ENCODE peak calls at places on chromosomes 2 and 18, in nine cellular contexts. One of them, this sample, is unnamed.

GRCh38 chr18:24567199-24567598 is 106.8 kb downstream of the HRH4 start:
- DNase-seq in BJ: peak
- DNase-seq in stomach: no peak
- DNase-seq in MCF 10A: peak
- DNase-seq in HFFc6: peak
- DNase-seq in IMR-90: peak
- DNase-seq in fibroblast of pulmonary artery: peak
- DNase-seq in NB4: no peak
- DNase-seq in GM12864: no peak
- DNase-seq in this sample: no peak

GRCh38 chr2:162676515-162676914 is 162.1 kb downstream of the KCNH7 start:
- DNase-seq in NB4: no peak
- DNase-seq in fibroblast of pulmonary artery: no peak
- DNase-seq in IMR-90: no peak
- DNase-seq in HFFc6: no peak
- DNase-seq in GM12864: no peak
- DNase-seq in MCF 10A: no peak
- DNase-seq in stomach: no peak
- DNase-seq in BJ: no peak
- DNase-seq in this sample: no peak

GRCh38 chr18:74942319-74942910 is 266.5 kb downstream of the PTGR3 start:
- DNase-seq in IMR-90: peak
- DNase-seq in NB4: no peak
- DNase-seq in HFFc6: peak
- DNase-seq in stomach: no peak
- DNase-seq in MCF 10A: no peak
- DNase-seq in BJ: peak
- DNase-seq in GM12864: peak
- DNase-seq in fibroblast of pulmonary artery: no peak
- DNase-seq in this sample: no peak

GRCh38 chr2:113075600-113075999 is 7.8 kb downstream of the IL1F10 start:
- DNase-seq in IMR-90: no peak
- DNase-seq in NB4: no peak
- DNase-seq in BJ: no peak
- DNase-seq in fibroblast of pulmonary artery: no peak
- DNase-seq in MCF 10A: no peak
- DNase-seq in GM12864: no peak
- DNase-seq in HFFc6: no peak
- DNase-seq in stomach: no peak
- DNase-seq in this sample: no peak

GRCh38 chr2:98944786-98945185 is 8.8 kb upstream of the CRACDL start:
- DNase-seq in HFFc6: peak
- DNase-seq in IMR-90: peak
- DNase-seq in BJ: no peak
- DNase-seq in fibroblast of pulmonary artery: peak
- DNase-seq in stomach: no peak
- DNase-seq in NB4: no peak
- DNase-seq in GM12864: no peak
- DNase-seq in MCF 10A: peak
- DNase-seq in this sample: no peak

GRCh38 chr2:26048791-26049190 is 14.9 kb downstream of the RAB10 start:
- DNase-seq in GM12864: no peak
- DNase-seq in stomach: no peak
- DNase-seq in BJ: no peak
- DNase-seq in fibroblast of pulmonary artery: no peak
- DNase-seq in MCF 10A: no peak
- DNase-seq in HFFc6: no peak
- DNase-seq in IMR-90: no peak
- DNase-seq in NB4: no peak
- DNase-seq in this sample: no peak

GRCh38 chr18:54284967-54285785 is 15.9 kb downstream of the POLI start:
- DNase-seq in HFFc6: peak
- DNase-seq in NB4: no peak
- DNase-seq in GM12864: peak
- DNase-seq in IMR-90: peak
- DNase-seq in fibroblast of pulmonary artery: peak
- DNase-seq in stomach: no peak
- DNase-seq in MCF 10A: peak
- DNase-seq in BJ: no peak
- DNase-seq in this sample: peak

GRCh38 chr2:69762513-69763494 is 20.9 kb downstream of the ANXA4 start:
- DNase-seq in NB4: no peak
- DNase-seq in fibroblast of pulmonary artery: no peak
- DNase-seq in BJ: no peak
- DNase-seq in GM12864: no peak
- DNase-seq in IMR-90: no peak
- DNase-seq in MCF 10A: no peak
- DNase-seq in stomach: peak
- DNase-seq in HFFc6: peak
- DNase-seq in this sample: no peak

GRCh38 chr2:239019193-239019581 is 171.3 kb downstream of the TWIST2 start:
- DNase-seq in stomach: no peak
- DNase-seq in fibroblast of pulmonary artery: no peak
- DNase-seq in IMR-90: no peak
- DNase-seq in MCF 10A: no peak
- DNase-seq in HFFc6: no peak
- DNase-seq in BJ: no peak
- DNase-seq in GM12864: no peak
- DNase-seq in NB4: no peak
- DNase-seq in this sample: peak

GRCh38 chr2:28717339-28717758 is 34.3 kb upstream of the PPP1CB start:
- DNase-seq in GM12864: no peak
- DNase-seq in stomach: no peak
- DNase-seq in MCF 10A: peak
- DNase-seq in BJ: no peak
- DNase-seq in NB4: peak
- DNase-seq in HFFc6: peak
- DNase-seq in IMR-90: peak
- DNase-seq in fibroblast of pulmonary artery: peak
- DNase-seq in this sample: no peak

GRCh38 chr2:3302421-3302750 is 75.2 kb downstream of the EIPR1 start:
- DNase-seq in IMR-90: no peak
- DNase-seq in HFFc6: no peak
- DNase-seq in BJ: no peak
- DNase-seq in NB4: no peak
- DNase-seq in MCF 10A: no peak
- DNase-seq in fibroblast of pulmonary artery: no peak
- DNase-seq in stomach: no peak
- DNase-seq in GM12864: no peak
- DNase-seq in this sample: no peak

GRCh38 chr18:22168360-22168921 is 948 bp upstream of the GATA6 start:
- DNase-seq in MCF 10A: no peak
- DNase-seq in BJ: no peak
- DNase-seq in GM12864: no peak
- DNase-seq in fibroblast of pulmonary artery: peak
- DNase-seq in IMR-90: no peak
- DNase-seq in stomach: peak
- DNase-seq in NB4: peak
- DNase-seq in HFFc6: no peak
- DNase-seq in this sample: peak
- TF ChIP-seq CTCF in MCF 10A: no peak
- TF ChIP-seq CTCF in BJ: peak
- TF ChIP-seq CTCF in GM12864: no peak
- TF ChIP-seq CTCF in fibroblast of pulmonary artery: peak
- TF ChIP-seq CTCF in IMR-90: no peak
- TF ChIP-seq CTCF in stomach: peak
- TF ChIP-seq CTCF in NB4: no peak
- TF ChIP-seq CTCF in HFFc6: no peak
- TF ChIP-seq CTCF in this sample: no peak

DNA sequence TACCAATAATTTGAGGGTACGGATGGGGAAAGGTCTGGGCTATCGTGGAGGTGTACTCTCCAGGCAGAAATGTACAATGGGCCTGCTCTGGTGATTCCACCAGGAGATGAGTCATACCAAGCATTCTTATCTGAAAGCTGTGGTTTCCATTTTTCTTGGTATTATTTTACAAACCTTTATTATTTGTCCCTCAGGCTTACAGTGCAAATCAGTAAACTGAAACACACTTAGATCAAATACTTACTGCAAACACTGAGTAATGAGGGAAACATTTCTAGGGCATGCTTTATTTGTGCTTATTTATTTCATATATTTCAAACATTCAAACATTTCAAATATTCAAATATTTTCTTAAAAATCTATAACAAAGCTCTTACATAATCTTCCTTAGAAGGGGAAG is 319.8 kb downstream of the RND3 start:
- DNase-seq in MCF 10A: peak
- DNase-seq in GM12864: no peak
- DNase-seq in NB4: no peak
- DNase-seq in BJ: peak
- DNase-seq in HFFc6: peak
- DNase-seq in IMR-90: peak
- DNase-seq in stomach: no peak
- DNase-seq in fibroblast of pulmonary artery: peak
- DNase-seq in this sample: no peak
- TF ChIP-seq CTCF in MCF 10A: no peak
- TF ChIP-seq CTCF in GM12864: no peak
- TF ChIP-seq CTCF in NB4: no peak
- TF ChIP-seq CTCF in BJ: no peak
- TF ChIP-seq CTCF in HFFc6: no peak
- TF ChIP-seq CTCF in IMR-90: no peak
- TF ChIP-seq CTCF in stomach: no peak
- TF ChIP-seq CTCF in fibroblast of pulmonary artery: no peak
- TF ChIP-seq CTCF in this sample: no peak

DNA sequence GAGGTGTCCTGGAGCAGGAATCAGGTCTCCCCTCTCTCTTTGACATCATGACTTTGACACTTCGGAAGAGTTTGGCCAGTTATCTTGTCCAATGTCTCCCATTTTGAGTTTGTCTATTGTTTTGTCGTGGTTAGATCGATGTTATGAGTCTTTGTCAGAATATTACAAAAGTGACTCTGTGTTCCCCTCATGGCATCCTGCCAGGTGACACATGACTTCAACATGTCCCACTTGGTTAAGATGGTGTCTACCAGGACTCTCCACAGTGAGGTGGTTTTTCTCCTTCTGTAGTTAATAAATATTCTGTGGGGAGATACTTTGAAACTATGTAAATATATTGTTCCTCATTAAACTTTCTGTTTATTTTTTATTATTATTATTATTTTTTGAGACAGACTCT is 76.6 kb upstream of the BZW1 start:
- DNase-seq in IMR-90: no peak
- DNase-seq in HFFc6: no peak
- DNase-seq in MCF 10A: no peak
- DNase-seq in BJ: no peak
- DNase-seq in GM12864: no peak
- DNase-seq in stomach: no peak
- DNase-seq in fibroblast of pulmonary artery: no peak
- DNase-seq in NB4: no peak
- DNase-seq in this sample: peak
- TF ChIP-seq CTCF in IMR-90: no peak
- TF ChIP-seq CTCF in HFFc6: no peak
- TF ChIP-seq CTCF in MCF 10A: no peak
- TF ChIP-seq CTCF in BJ: no peak
- TF ChIP-seq CTCF in GM12864: no peak
- TF ChIP-seq CTCF in stomach: no peak
- TF ChIP-seq CTCF in fibroblast of pulmonary artery: no peak
- TF ChIP-seq CTCF in NB4: no peak
- TF ChIP-seq CTCF in this sample: no peak

GRCh38 chr18:44899832-44900231 is 219.1 kb downstream of the SETBP1 start:
- DNase-seq in NB4: no peak
- DNase-seq in fibroblast of pulmonary artery: no peak
- DNase-seq in MCF 10A: no peak
- DNase-seq in GM12864: no peak
- DNase-seq in stomach: no peak
- DNase-seq in IMR-90: no peak
- DNase-seq in HFFc6: no peak
- DNase-seq in BJ: no peak
- DNase-seq in this sample: no peak
- TF ChIP-seq CTCF in NB4: no peak
- TF ChIP-seq CTCF in fibroblast of pulmonary artery: peak
- TF ChIP-seq CTCF in MCF 10A: peak
- TF ChIP-seq CTCF in GM12864: peak
- TF ChIP-seq CTCF in stomach: no peak
- TF ChIP-seq CTCF in IMR-90: no peak
- TF ChIP-seq CTCF in HFFc6: no peak
- TF ChIP-seq CTCF in BJ: no peak
- TF ChIP-seq CTCF in this sample: no peak

DNA sequence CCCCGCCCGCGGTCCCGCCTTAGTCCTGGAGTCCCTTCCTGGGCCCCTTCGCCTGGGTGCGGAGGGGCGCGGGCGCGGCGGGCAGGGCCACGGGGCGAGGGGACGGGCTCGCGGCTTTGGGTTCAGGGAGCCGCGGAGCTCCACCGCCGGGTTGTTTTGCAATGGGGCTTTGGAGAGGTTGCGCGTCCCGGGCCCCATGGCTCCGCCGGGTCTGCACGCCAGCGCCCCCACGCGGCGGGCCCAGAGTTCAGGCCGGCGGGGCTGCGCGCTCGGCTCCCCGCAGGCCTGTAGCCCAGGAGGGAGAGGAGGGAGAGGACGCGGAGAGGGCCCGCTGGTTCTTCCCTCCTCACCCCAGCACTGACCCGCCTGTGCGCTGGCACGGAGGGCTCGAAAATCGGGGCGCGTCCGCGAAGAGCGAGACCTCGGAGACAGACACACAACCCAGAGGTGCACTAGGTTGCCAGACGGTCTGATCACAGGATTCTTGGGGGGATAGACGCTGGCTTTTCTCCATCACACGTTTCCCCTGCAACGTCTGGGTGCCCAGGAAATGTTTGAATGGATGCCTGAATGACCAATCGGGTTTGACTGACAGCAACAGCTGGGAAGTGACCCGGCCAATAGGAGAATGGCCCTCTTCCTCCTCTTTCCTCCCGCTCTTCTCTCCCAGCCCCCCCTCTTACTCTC is 4.9 kb upstream of the SIX2 start:
- DNase-seq in fibroblast of pulmonary artery: peak
- DNase-seq in GM12864: no peak
- DNase-seq in MCF 10A: no peak
- DNase-seq in IMR-90: no peak
- DNase-seq in HFFc6: no peak
- DNase-seq in BJ: no peak
- DNase-seq in NB4: peak
- DNase-seq in stomach: peak
- DNase-seq in this sample: peak
- TF ChIP-seq CTCF in fibroblast of pulmonary artery: peak
- TF ChIP-seq CTCF in GM12864: peak
- TF ChIP-seq CTCF in MCF 10A: peak
- TF ChIP-seq CTCF in IMR-90: peak
- TF ChIP-seq CTCF in HFFc6: peak
- TF ChIP-seq CTCF in BJ: peak
- TF ChIP-seq CTCF in NB4: peak
- TF ChIP-seq CTCF in stomach: no peak
- TF ChIP-seq CTCF in this sample: peak

GRCh38 chr18:68406761-68407160 is 308.1 kb downstream of the TMX3 start:
- DNase-seq in BJ: no peak
- DNase-seq in IMR-90: no peak
- DNase-seq in NB4: no peak
- DNase-seq in GM12864: no peak
- DNase-seq in stomach: no peak
- DNase-seq in fibroblast of pulmonary artery: no peak
- DNase-seq in MCF 10A: no peak
- DNase-seq in HFFc6: no peak
- DNase-seq in this sample: no peak
- TF ChIP-seq CTCF in BJ: peak
- TF ChIP-seq CTCF in IMR-90: no peak
- TF ChIP-seq CTCF in NB4: no peak
- TF ChIP-seq CTCF in GM12864: no peak
- TF ChIP-seq CTCF in stomach: no peak
- TF ChIP-seq CTCF in fibroblast of pulmonary artery: no peak
- TF ChIP-seq CTCF in MCF 10A: no peak
- TF ChIP-seq CTCF in HFFc6: no peak
- TF ChIP-seq CTCF in this sample: no peak

This sample was measured in activated CD8-positive, alpha-beta T cell treated with anti-CD3 and anti-CD28 coated beads for 36 hours.